ENCODE peak calls at places on chromosomes 13 and 19, in nine cellular contexts. I is activated T-helper 2 cell treated with anti-CD3 and anti-CD28 coated beads, Interferon-gamma antibody, Interleukin-2, Interleukin-4, amounts not matched to agents 10 μg/mL and 5 μg/mL and 100 μg/mL, durations not matched to agents 14 hours and 24 hours and 36 hours; Q is fibroblast of mammary gland; A is choroid plexus epithelial cell; P is T-helper 2 cell; W is brain microvascular endothelial cell; U is heart right ventricle; M is MV-4-11; D is stimulated activated CD4-positive, alpha-beta T cell treated with anti-CD3 and anti-CD28 coated beads, TNF-alpha, amount 100 ng/mL, for 4 hours. N is an unnamed sample.

GRCh38 chr13:58949646-58950045 is 1214.1 kb downstream of the DIAPH3 start:
- DNase-seq in I (no peak), Q (no peak), A (no peak), P (no peak), W (no peak), U (no peak), M (no peak), D (no peak), N (no peak)

GRCh38 chr19:32203161-32203560 is 142.2 kb upstream of the ZNF507 start:
- DNase-seq in I (no peak), Q (no peak), A (no peak), P (no peak), W (no peak), U (no peak), M (no peak), D (no peak), N (no peak)

GRCh38 chr13:79241697-79242096 is 164.4 kb downstream of the RBM26 start:
- DNase-seq in I (no peak), Q (no peak), A (no peak), P (no peak), W (no peak), U (no peak), M (peak; percentile 34), D (no peak), N (no peak)

GRCh38 chr13:94305463-94305862 is 174.0 kb downstream of the DCT start:
- DNase-seq in I (no peak), Q (peak; percentile 95), A (peak; percentile 94), P (no peak), W (peak; percentile 76), U (peak; percentile 15), M (no peak), D (no peak), N (no peak)

GRCh38 chr13:61777281-61777680 is 361.6 kb upstream of the PCDH20 start:
- DNase-seq in I (no peak), Q (peak; percentile 0), A (peak; percentile 23), P (no peak), W (no peak), U (no peak), M (no peak), D (no peak), N (no peak)

GRCh38 chr19:11697284-11697855 is 41.4 kb downstream of the ZNF823 start:
- DNase-seq in I (no peak), Q (no peak), A (no peak), P (no peak), W (no peak), U (no peak), M (no peak), D (no peak), N (no peak)

GRCh38 chr13:50129065-50129922 is 114.0 kb downstream of the KCNRG start:
- DNase-seq in I (no peak), Q (peak; percentile 38), A (peak; percentile 26), P (no peak), W (no peak), U (no peak), M (peak; percentile 9), D (no peak), N (peak; percentile 22)

GRCh38 chr13:28161370-28161769 is 23.0 kb downstream of the PAN3 start:
- DNase-seq in I (no peak), Q (peak; percentile 12), A (peak; percentile 45), P (no peak), W (no peak), U (no peak), M (peak; percentile 27), D (no peak), N (no peak)

GRCh38 chr19:3175761-3176714 is 2.5 kb upstream of the S1PR4 start:
- DNase-seq in I (no peak), Q (peak; percentile 65), A (peak; percentile 64), P (no peak), W (no peak), U (no peak), M (no peak), D (no peak), N (no peak)

GRCh38 chr19:50759886-50760285 is 10.4 kb upstream of the GPR32 start:
- DNase-seq in I (no peak), Q (peak; percentile 41), A (peak; percentile 30), P (no peak), W (peak; percentile 4), U (no peak), M (peak; percentile 82), D (no peak), N (no peak)

GRCh38 chr19:932647-933552 is 7.1 kb downstream of the ARID3A start:
- DNase-seq in I (no peak), Q (peak; percentile 93), A (peak; percentile 98), P (no peak), W (peak; percentile 70), U (peak; percentile 79), M (peak; percentile 43), D (no peak), N (peak; percentile 73)